ENCODE peak calls at places on chromosome 3, in six cellular contexts. E is NB4, V is K562, T is HepG2, I is A549, O is GM12878. P is an unnamed sample.

GRCh38 chr3:141402476-141403171 is 34.3 kb downstream of the ZBTB38 start:
- DNase-seq in E (peak), V (no peak), T (peak), I (peak), O (no peak), P (peak)

GRCh38 chr3:166860217-166860616 is 519.9 kb downstream of the ZBBX start:
- DNase-seq in E (no peak), V (no peak), T (no peak), I (no peak), O (no peak), P (no peak)

GRCh38 chr3:192331749-192332385 is 395.5 kb downstream of the FGF12 start:
- DNase-seq in E (no peak), V (no peak), T (no peak), I (no peak), O (no peak), P (no peak)

GRCh38 chr3:13115616-13115910 is 42.3 kb upstream of the IQSEC1 start:
- DNase-seq in E (no peak), V (no peak), T (no peak), I (no peak), O (no peak), P (no peak)

GRCh38 chr3:58198804-58199203 is 12.0 kb downstream of the DNASE1L3 start:
- DNase-seq in E (no peak), V (no peak), T (no peak), I (no peak), O (no peak), P (peak)

GRCh38 chr3:23950303-23950702 is 5.2 kb downstream of the NR1D2 start:
- DNase-seq in E (no peak), V (no peak), T (no peak), I (no peak), O (no peak), P (no peak)

GRCh38 chr3:58293516-58293915 is 12.5 kb upstream of the RPP14 start:
- DNase-seq in E (no peak), V (no peak), T (no peak), I (no peak), O (no peak), P (no peak)

GRCh38 chr3:69094467-69095205 is 9.9 kb downstream of the ARL6IP5 start:
- DNase-seq in E (peak), V (no peak), T (no peak), I (no peak), O (no peak), P (no peak)

GRCh38 chr3:62662680-62663079 is 212.5 kb downstream of the CADPS start:
- DNase-seq in E (no peak), V (no peak), T (no peak), I (no peak), O (no peak), P (no peak)

GRCh38 chr3:148307443-148307843 is 390.3 kb upstream of the AGTR1 start:
- DNase-seq in E (no peak), V (no peak), T (no peak), I (no peak), O (no peak), P (no peak)

GRCh38 chr3:8813411-8813810 is 44.0 kb upstream of the OXTR start:
- DNase-seq in E (no peak), V (no peak), T (no peak), I (no peak), O (no peak), P (no peak)

GRCh38 chr3:5019411-5020261 is 40.4 kb downstream of the BHLHE40 start:
- DNase-seq in E (no peak), V (peak), T (no peak), I (peak), O (no peak), P (no peak)

GRCh38 chr3:43389388-43390254 is 103.3 kb downstream of the SNRK start:
- DNase-seq in E (peak), V (no peak), T (peak), I (no peak), O (peak), P (peak)

GRCh38 chr3:117752984-117753717 is 1043.6 kb downstream of the TUSC7 start:
- DNase-seq in E (no peak), V (no peak), T (no peak), I (no peak), O (no peak), P (no peak)

GRCh38 chr3:163657088-163657487 is 1421.2 kb downstream of the SI start:
- DNase-seq in E (no peak), V (no peak), T (no peak), I (no peak), O (no peak), P (no peak)

DNA sequence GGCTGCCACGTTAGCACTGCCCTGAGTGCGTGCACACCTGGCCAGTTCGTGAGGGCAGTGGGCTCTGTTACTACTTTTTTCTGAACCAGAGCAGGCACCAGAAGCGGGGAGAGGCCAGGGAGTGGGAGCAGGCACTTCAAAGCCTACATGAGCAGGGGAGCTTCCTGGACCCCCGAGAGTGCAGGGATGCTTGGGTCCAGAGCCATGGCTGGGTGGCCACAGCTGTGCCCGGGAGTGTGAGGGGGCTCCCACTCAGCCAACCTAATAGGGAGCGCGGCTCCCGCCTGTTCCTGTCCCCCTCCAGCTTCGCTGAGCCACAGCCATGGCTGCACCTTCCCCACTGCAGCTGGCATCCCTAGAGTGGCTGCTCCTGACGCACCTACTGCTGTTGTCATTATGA is 1423.3 kb downstream of the SI start:
- DNase-seq in E (no peak), V (no peak), T (no peak), I (no peak), O (no peak), P (no peak)
- TF ChIP-seq MYC in E (no peak), V (no peak), T (no peak), I (no peak), O (no peak), P (no peak)

GRCh38 chr3:160150525-160150924 is 74.7 kb upstream of the C3orf80 start:
- DNase-seq in E (no peak), V (no peak), T (no peak), I (no peak), O (no peak), P (peak)
- TF ChIP-seq MYC in E (no peak), V (no peak), T (no peak), I (no peak), O (no peak), P (no peak)

GRCh38 chr3:75692061-75692460 is 27.9 kb downstream of the FRG2C start:
- DNase-seq in E (no peak), V (no peak), T (no peak), I (no peak), O (no peak), P (no peak)
- TF ChIP-seq MYC in E (no peak), V (no peak), T (no peak), I (no peak), O (no peak), P (no peak)

DNA sequence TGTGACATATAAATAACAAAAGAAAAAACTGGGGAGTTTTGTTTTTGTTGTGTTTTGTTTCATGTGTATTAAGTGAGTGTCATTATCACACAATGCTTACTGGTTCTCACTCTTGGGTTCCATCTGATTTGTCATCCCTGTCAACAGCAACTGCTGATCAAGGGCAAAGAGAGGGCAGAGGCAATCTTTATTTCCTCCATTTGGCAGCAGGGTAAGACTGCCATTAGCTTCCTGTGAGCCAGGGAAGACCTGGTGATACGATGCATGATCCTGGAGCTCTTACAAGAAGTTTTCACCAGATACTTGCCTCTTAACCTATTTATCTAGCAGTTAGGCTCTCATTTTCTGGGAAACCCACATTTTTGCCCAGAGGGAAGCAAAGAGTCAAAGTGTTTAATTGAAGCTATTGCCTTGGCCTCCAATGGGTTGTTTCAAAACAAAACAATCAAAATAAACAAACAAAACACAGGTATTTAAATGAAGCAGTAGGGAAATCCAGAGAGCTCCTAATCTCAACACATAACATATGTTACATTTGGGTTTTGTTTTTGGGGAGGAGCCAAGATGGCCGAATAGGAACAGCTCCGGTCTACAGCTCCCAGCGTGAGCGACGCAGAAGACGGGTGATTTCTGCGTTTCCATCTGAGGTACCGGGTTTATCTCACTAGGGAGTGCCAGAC is 529.8 kb downstream of the MAGI1 start:
- DNase-seq in E (no peak), V (no peak), T (no peak), I (no peak), O (no peak), P (no peak)
- TF ChIP-seq MYC in E (no peak), V (no peak), T (no peak), I (no peak), O (no peak), P (no peak)